ENCODE peak calls at places on chromosome X, in four cellular contexts. D is M059J; L is AG10803; N is activated CD4-positive, alpha-beta memory T cell treated with anti-CD3 and anti-CD28 coated beads, Interleukin-2, amount 10 ng/mL, durations not matched to agents 7 days and 5 days. X is an unnamed sample.

GRCh38 chrX:116318672-116319071 is 117.7 kb upstream of the SLC6A14 start:
- DNase-seq in L (no peak), N (no peak), D (peak), X (no peak)

GRCh38 chrX:54045563-54046228 is 1.4 kb upstream of the PHF8 start:
- DNase-seq in L (no peak), N (no peak), D (no peak), X (no peak)

GRCh38 chrX:16138108-16138427 is 14.7 kb downstream of the GRPR start:
- DNase-seq in N (no peak), L (no peak), D (no peak), X (no peak)

GRCh38 chrX:151402719-151403390 is 5.8 kb downstream of the VMA21 start:
- DNase-seq in L (no peak), D (no peak), N (no peak), X (peak)

GRCh38 chrX:72031118-72031517 is 100.6 kb downstream of the RTL5 start:
- DNase-seq in N (no peak), L (no peak), D (no peak), X (no peak)

GRCh38 chrX:124641737-124642491 is 295.6 kb downstream of the SH2D1A start:
- DNase-seq in L (no peak), N (no peak), D (no peak), X (no peak)

GRCh38 chrX:3177851-3178250 is 136.6 kb downstream of the ARSF start:
- DNase-seq in N (no peak), L (no peak), D (peak), X (no peak)

GRCh38 chrX:131752493-131753198 is 208.8 kb downstream of the OR13H1 start:
- DNase-seq in D (no peak), N (no peak), L (no peak), X (peak)

GRCh38 chrX:11970935-11971334 is 167.3 kb upstream of the FRMPD4 start:
- DNase-seq in N (no peak), D (peak), L (peak), X (no peak)

GRCh38 chrX:20531667-20532066 is 265.0 kb upstream of the RPS6KA3 start:
- DNase-seq in L (peak), D (no peak), N (no peak), X (no peak)

GRCh38 chrX:31397119-31397518 is 325.3 kb upstream of the FTHL17 start:
- DNase-seq in L (peak), N (no peak), D (peak), X (no peak)

GRCh38 chrX:69762340-69762739 is 146.4 kb downstream of the EDA start:
- DNase-seq in L (no peak), D (no peak), N (no peak), X (no peak)

X was measured in adrenal gland.